ENCODE peak calls at places on chromosomes 3 and 15, in nine cellular contexts. T is brain microvascular endothelial cell, P is activated T-cell treated with anti-CD3 and anti-CD28 coated beads for 24 hours, X is MCF 10A, B is epithelial cell of esophagus, A is cardiac muscle cell, L is NCI-H187 treated with DMSO at 0.1 percent for 48 hours, Q is GOT3, M is GM03348. F is an unnamed sample.

GRCh38 chr3:23805881-23806321 is at the start of gene UBE2E1:
- DNase-seq in A (peak), P (peak), B (peak), T (peak), L (no peak), M (peak), X (peak), Q (peak), F (peak)

GRCh38 chr3:11007534-11007933 is 15.0 kb downstream of the SLC6A1 start:
- DNase-seq in B (no peak), T (no peak), A (no peak), X (no peak), Q (no peak), M (no peak), P (no peak), L (no peak), F (no peak)

GRCh38 chr15:80482686-80483085 is 78.5 kb downstream of the ARNT2 start:
- DNase-seq in A (no peak), L (no peak), X (no peak), M (no peak), T (peak), P (no peak), Q (no peak), B (no peak), F (no peak)

GRCh38 chr3:88467191-88467590 is 317.4 kb downstream of the C3orf38 start:
- DNase-seq in A (no peak), M (no peak), Q (no peak), L (no peak), X (no peak), T (no peak), B (no peak), P (no peak), F (no peak)

GRCh38 chr3:63791974-63792373 is 27.1 kb upstream of the C3orf49 start:
- DNase-seq in A (peak), M (peak), Q (no peak), P (no peak), B (peak), L (no peak), T (peak), X (peak), F (no peak)

GRCh38 chr3:33061782-33062181 is 35.2 kb downstream of the GLB1 start:
- DNase-seq in A (peak), L (no peak), T (peak), P (no peak), Q (no peak), B (peak), X (no peak), M (peak), F (no peak)

GRCh38 chr15:72758195-72758594 is 25.4 kb downstream of the ADPGK start:
- DNase-seq in M (peak), A (peak), X (peak), P (no peak), Q (peak), L (no peak), T (peak), B (peak), F (no peak)

GRCh38 chr3:48516571-48516970 is 12.6 kb upstream of the SHISA5 start:
- DNase-seq in T (no peak), X (peak), Q (no peak), M (no peak), P (no peak), B (no peak), L (no peak), A (no peak), F (no peak)

GRCh38 chr3:97510795-97511194 is 253.8 kb upstream of the ARL6 start:
- DNase-seq in L (no peak), B (peak), A (no peak), M (no peak), Q (no peak), X (no peak), P (no peak), T (no peak), F (no peak)

GRCh38 chr3:81477740-81478139 is 283.7 kb downstream of the GBE1 start:
- DNase-seq in P (no peak), X (no peak), B (no peak), L (no peak), A (no peak), Q (no peak), T (no peak), M (no peak), F (no peak)

GRCh38 chr3:127448161-127448561 is 142.4 kb downstream of the TPRA1 start:
- DNase-seq in Q (no peak), A (peak), L (no peak), X (peak), M (no peak), T (no peak), B (no peak), P (no peak), F (no peak)

GRCh38 chr3:10744098-10744465 is 71.9 kb upstream of the SLC6A11 start:
- DNase-seq in L (no peak), B (peak), X (peak), P (no peak), T (no peak), A (no peak), Q (no peak), M (no peak), F (no peak)

GRCh38 chr3:17642474-17642873 is 100.0 kb downstream of the TBC1D5 start:
- DNase-seq in M (no peak), B (no peak), Q (no peak), X (no peak), A (peak), P (no peak), T (no peak), L (no peak), F (no peak)

GRCh38 chr3:17140670-17141505 is 256.1 kb downstream of the PLCL2 start:
- DNase-seq in A (peak), M (peak), L (no peak), Q (no peak), T (no peak), B (no peak), P (no peak), X (peak), F (peak)

GRCh38 chr15:29113336-29114276 is 156.0 kb downstream of the NSMCE3 start:
- DNase-seq in M (no peak), Q (no peak), X (no peak), L (no peak), B (no peak), P (no peak), A (no peak), T (no peak), F (no peak)

GRCh38 chr15:30791239-30791638 is 112.5 kb upstream of the FAN1 start:
- DNase-seq in A (no peak), Q (no peak), L (no peak), B (no peak), X (peak), T (no peak), M (no peak), P (no peak), F (no peak)

GRCh38 chr3:83926291-83926690 is 1032.5 kb upstream of the CADM2 start:
- DNase-seq in L (no peak), P (no peak), T (no peak), X (no peak), A (no peak), B (no peak), M (no peak), Q (no peak), F (no peak)

GRCh38 chr3:151327571-151328198 is 1.7 kb downstream of the P2RY13 start:
- DNase-seq in T (no peak), P (no peak), M (peak), L (no peak), X (peak), B (peak), Q (no peak), A (peak), F (no peak)

GRCh38 chr3:44969170-44969569 is 6.8 kb downstream of the ZDHHC3 start:
- DNase-seq in A (no peak), L (no peak), P (no peak), Q (no peak), M (no peak), X (no peak), T (no peak), B (no peak), F (no peak)

GRCh38 chr15:50685976-50686467 is 575 bp downstream of the TRPM7 start:
- DNase-seq in T (peak), Q (peak), L (no peak), P (peak), A (peak), X (peak), B (peak), M (peak), F (peak)

GRCh38 chr3:196227629-196228493 is 11.5 kb downstream of the SLC51A start:
- DNase-seq in X (no peak), P (no peak), T (no peak), Q (no peak), A (peak), L (no peak), M (peak), B (no peak), F (no peak)

GRCh38 chr3:127959873-127960272 is 44.8 kb downstream of the KBTBD12 start:
- DNase-seq in A (peak), Q (no peak), B (peak), P (no peak), M (no peak), L (no peak), T (peak), X (peak), F (no peak)

GRCh38 chr3:133629146-133629545 is 32.6 kb downstream of the TOPBP1 start:
- DNase-seq in P (no peak), B (no peak), L (no peak), T (no peak), A (no peak), M (no peak), Q (no peak), X (no peak), F (no peak)

GRCh38 chr3:149813367-149814281 is 609 bp downstream of the RNF13 start:
- DNase-seq in Q (no peak), P (no peak), X (peak), L (no peak), B (peak), A (peak), M (peak), T (peak), F (no peak)

GRCh38 chr3:55487376-55488241 is 503 bp upstream of the WNT5A start:
- DNase-seq in B (peak), M (peak), P (no peak), L (no peak), T (peak), A (peak), Q (no peak), X (peak), F (peak)